ENCODE peak calls at places on chromosomes 13 and 19, in five cellular contexts. S, L, K, X and T are unnamed samples.

GRCh38 chr19:35555301-35556005 is 8.0 kb downstream of the ATP4A start:
- DNase-seq in S (no peak), L (no peak), K (no peak), X (no peak), T (no peak)

GRCh38 chr13:40084934-40085333 is 429.5 kb downstream of the COG6 start:
- DNase-seq in S (no peak), L (no peak), K (no peak), X (no peak), T (no peak)

GRCh38 chr13:80558074-80558473 is 217.1 kb upstream of the SPRY2 start:
- DNase-seq in S (no peak), L (no peak), K (no peak), X (no peak), T (no peak)

GRCh38 chr19:42267644-42268141 is 1.4 kb upstream of the CIC start:
- DNase-seq in S (no peak), L (no peak), K (no peak), X (no peak), T (no peak)

GRCh38 chr19:56393119-56394012 is at the start of gene ZNF582:
- DNase-seq in S (peak), L (peak), K (peak), X (peak), T (peak)

GRCh38 chr19:32767951-32768679 is 48.5 kb downstream of the TDRD12 start:
- DNase-seq in S (no peak), L (no peak), K (no peak), X (no peak), T (no peak)

GRCh38 chr19:17835182-17836006 is 12.4 kb downstream of the JAK3 start:
- DNase-seq in S (no peak), L (no peak), K (no peak), X (no peak), T (no peak)

GRCh38 chr19:1285737-1286360 is at the start of gene EFNA2:
- DNase-seq in S (no peak), L (no peak), K (no peak), X (no peak), T (no peak)

GRCh38 chr13:22451345-22451744 is 729.4 kb upstream of the SGCG start:
- DNase-seq in S (no peak), L (no peak), K (no peak), X (no peak), T (no peak)

GRCh38 chr19:56309511-56310185 is 5.0 kb downstream of the ZSCAN5A start:
- DNase-seq in S (peak), L (peak), K (no peak), X (no peak), T (peak)

GRCh38 chr19:2822846-2823245 is 3.2 kb downstream of the ZNF554 start:
- DNase-seq in S (no peak), L (no peak), K (no peak), X (no peak), T (no peak)

GRCh38 chr13:28611654-28612131 is 47.2 kb upstream of the POMP start:
- DNase-seq in S (no peak), L (no peak), K (no peak), X (no peak), T (no peak)

GRCh38 chr13:37070145-37070695 is 10.7 kb upstream of the SUPT20H start:
- DNase-seq in S (no peak), L (no peak), K (no peak), X (no peak), T (no peak)

GRCh38 chr19:35013047-35013819 is 13.1 kb downstream of the GRAMD1A start:
- DNase-seq in S (peak), L (peak), K (peak), X (no peak), T (peak)

GRCh38 chr13:112713517-112714253 is 23.8 kb downstream of the ATP11A start:
- DNase-seq in S (no peak), L (no peak), K (no peak), X (no peak), T (no peak)

GRCh38 chr19:57280913-57281425 is 684 bp downstream of the ZNF460 start:
- DNase-seq in S (peak), L (no peak), K (no peak), X (no peak), T (peak)

GRCh38 chr13:41117859-41118258 is 14.7 kb downstream of the KBTBD6 start:
- DNase-seq in S (no peak), L (no peak), K (no peak), X (no peak), T (no peak)

GRCh38 chr19:8552810-8553209 is 24.4 kb downstream of the MYO1F start:
- DNase-seq in S (no peak), L (no peak), K (no peak), X (no peak), T (no peak)

GRCh38 chr19:13842294-13843103 is 34.4 kb upstream of the NANOS3 start:
- DNase-seq in S (peak), L (peak), K (no peak), X (no peak), T (peak)

GRCh38 chr13:27583645-27584044 is 36.7 kb downstream of the LNX2 start:
- DNase-seq in S (no peak), L (no peak), K (no peak), X (no peak), T (no peak)

GRCh38 chr19:47469719-47470118 is 2.0 kb downstream of the SLC8A2 start:
- DNase-seq in S (no peak), L (no peak), K (no peak), X (no peak), T (no peak)

GRCh38 chr13:113623491-113624234 is 34.3 kb downstream of the ATP4B start:
- DNase-seq in S (no peak), L (peak), K (no peak), X (no peak), T (no peak)

GRCh38 chr13:37486171-37486661 is 112.4 kb downstream of the POSTN start:
- DNase-seq in S (no peak), L (no peak), K (no peak), X (no peak), T (no peak)

GRCh38 chr19:28388988-28389387 is 824.0 kb downstream of the UQCRFS1 start:
- DNase-seq in S (no peak), L (no peak), K (no peak), X (no peak), T (no peak)

GRCh38 chr13:38880397-38880796 is 110.2 kb downstream of the STOML3 start:
- DNase-seq in S (no peak), L (no peak), K (no peak), X (no peak), T (no peak)

GRCh38 chr13:46593403-46593802 is 40.4 kb downstream of the LRCH1 start:
- DNase-seq in S (no peak), L (no peak), K (no peak), X (no peak), T (no peak)

GRCh38 chr19:54311486-54311885 is 1.5 kb downstream of the LILRA5 start:
- DNase-seq in S (no peak), L (no peak), K (no peak), X (no peak), T (no peak)

GRCh38 chr13:40083841-40084240 is 428.4 kb downstream of the COG6 start:
- DNase-seq in S (no peak), L (no peak), K (no peak), X (no peak), T (no peak)

GRCh38 chr13:90565985-90566713 is 781.3 kb upstream of the MIR17HG start:
- DNase-seq in S (no peak), L (no peak), K (no peak), X (no peak), T (no peak)

GRCh38 chr13:40096357-40096911 is 441.0 kb downstream of the COG6 start:
- DNase-seq in S (no peak), L (no peak), K (no peak), X (no peak), T (no peak)

GRCh38 chr19:55319786-55320185 is 5.4 kb downstream of the TMEM150B start:
- DNase-seq in S (no peak), L (no peak), K (no peak), X (no peak), T (no peak)

GRCh38 chr19:13315495-13315894 is 165.3 kb downstream of the IER2 start:
- DNase-seq in S (no peak), L (no peak), K (no peak), X (no peak), T (no peak)

DNA sequence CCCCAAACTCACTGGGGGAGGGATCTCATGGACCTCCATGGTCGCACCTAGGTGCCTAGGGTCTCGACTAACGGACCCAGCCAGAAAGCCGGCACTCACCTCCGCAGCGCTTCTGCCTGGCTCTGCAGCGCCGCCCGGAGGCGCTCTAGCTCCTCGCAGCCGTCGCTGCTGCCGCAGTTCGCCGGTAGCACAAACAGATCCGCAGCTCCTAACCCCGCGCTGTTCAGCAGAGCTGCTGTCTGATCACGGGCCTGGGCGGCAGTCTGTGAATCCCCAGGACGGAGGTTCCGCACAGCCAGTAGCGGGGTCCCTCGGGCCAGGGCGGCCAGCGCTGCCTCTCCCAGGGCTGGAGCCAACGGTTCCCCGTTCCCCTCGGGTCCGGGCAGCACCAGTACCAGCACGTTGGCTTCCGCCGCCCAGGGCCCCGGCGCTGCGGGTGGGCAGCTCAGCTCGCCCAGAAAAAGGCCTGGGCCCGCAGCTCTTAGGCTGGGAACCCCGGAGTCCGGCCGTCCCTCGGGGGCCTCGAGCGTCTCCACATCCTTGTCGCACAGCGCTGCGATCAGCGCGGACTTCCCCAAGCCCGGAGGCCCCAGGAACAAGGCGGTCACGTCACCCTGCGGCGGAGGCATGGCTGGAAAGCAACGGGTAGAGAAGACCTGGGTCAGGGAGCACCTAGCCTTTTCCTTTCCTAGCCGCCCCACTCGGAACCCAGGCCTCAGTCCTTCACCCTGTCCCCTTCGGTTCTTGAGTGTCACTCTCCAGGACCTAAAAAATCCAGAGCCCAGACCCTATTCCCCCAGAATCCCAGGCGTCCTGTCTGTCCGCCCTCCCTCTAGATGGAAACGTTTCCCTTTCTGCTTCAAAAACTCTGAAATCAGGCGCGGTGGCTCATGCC is 977 bp downstream of the IRGQ start:
- DNase-seq in S (peak), L (peak), K (no peak), X (peak), T (peak)
- TF ChIP-seq CTCF in S (peak), L (peak), K (no peak), X (peak), T (peak)

GRCh38 chr19:48815870-48816501 is 5.2 kb upstream of the BCAT2 start:
- DNase-seq in S (no peak), L (no peak), K (no peak), X (no peak), T (no peak)

GRCh38 chr19:48813123-48813911 is 2.5 kb upstream of the BCAT2 start:
- DNase-seq in S (no peak), L (no peak), K (no peak), X (no peak), T (no peak)

GRCh38 chr19:48814895-48815294 is 4.1 kb upstream of the BCAT2 start:
- DNase-seq in S (no peak), L (no peak), K (no peak), X (no peak), T (no peak)

GRCh38 chr19:48810151-48810550 is 678 bp downstream of the BCAT2 start:
- DNase-seq in S (no peak), L (no peak), K (no peak), X (no peak), T (no peak)

GRCh38 chr19:48812094-48812929 is 1.5 kb upstream of the BCAT2 start:
- DNase-seq in S (peak), L (no peak), K (peak), X (no peak), T (no peak)
- TF ChIP-seq CTCF in S (no peak), L (no peak), K (no peak), X (no peak), T (no peak)

DNA sequence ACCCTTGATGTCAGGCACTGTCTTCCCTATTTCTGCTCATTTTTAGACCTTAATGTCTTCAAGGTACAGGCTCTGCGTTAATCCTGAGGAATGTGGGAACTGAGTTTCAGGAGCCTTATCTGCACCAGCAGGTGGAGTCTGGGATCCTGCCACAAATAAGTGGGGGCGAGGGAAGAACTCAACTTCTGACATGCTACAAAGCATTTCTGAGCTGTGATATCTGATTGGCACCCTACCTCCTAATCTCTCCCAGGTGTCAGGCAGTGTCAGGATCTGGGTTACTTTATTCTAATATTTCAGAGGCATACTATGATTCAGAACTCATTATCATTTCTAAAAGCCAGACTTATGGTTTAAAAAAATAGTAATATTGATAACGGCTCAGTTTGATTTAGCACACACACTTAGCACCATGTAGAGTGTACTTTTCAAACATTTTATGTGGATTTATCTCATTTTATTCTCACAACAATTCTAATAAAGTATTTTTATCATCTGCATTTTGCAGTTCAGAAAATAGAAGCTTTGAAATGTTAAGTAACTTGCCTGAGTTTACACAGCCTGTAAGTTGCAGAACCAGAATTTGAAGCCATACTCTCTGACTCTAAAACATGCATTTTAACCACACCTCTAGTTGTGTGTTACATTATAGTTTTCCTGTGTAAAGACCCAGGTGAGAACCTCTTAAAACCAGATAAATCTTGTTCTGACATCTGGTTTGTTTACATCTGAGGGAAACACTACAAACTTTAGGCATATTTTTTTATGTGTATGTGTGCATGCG is 358.6 kb downstream of the TDRD3 start:
- DNase-seq in S (no peak), L (no peak), K (no peak), X (no peak), T (no peak)
- TF ChIP-seq CTCF in S (no peak), L (no peak), K (no peak), X (no peak), T (no peak)

DNA sequence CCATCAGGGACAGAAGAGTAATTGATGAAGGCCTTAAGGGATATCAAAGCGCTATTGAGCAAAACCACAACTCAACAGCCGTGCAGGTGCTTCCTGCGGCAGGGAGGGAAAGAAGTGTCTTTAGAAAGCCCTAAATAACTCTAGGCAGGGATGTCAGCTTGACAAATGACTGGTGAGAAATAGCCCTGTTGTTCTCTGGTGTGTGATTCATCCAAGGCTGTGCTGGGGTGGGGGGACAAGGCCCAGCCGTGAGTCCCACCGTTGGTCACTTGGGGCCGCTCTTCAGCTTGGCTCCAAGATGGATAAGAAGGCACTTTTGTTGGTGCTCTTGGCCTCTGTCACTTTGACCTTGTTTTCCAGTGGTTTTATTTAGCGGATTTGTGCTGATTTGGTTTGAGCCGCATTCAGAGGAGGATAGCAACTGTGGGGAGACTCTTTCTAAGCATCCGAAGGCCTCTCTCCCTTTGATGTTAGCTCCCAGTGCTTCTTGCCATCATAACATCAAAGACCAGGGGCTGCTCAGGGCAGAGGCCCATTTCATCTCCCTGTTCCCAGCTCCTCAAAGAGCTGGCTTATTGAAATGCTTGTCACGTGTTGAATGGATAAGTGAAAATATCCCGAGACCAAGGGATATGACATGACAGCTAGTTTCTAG is 130.3 kb upstream of the SERP2 start:
- DNase-seq in S (peak), L (peak), K (no peak), X (no peak), T (no peak)
- TF ChIP-seq CTCF in S (peak), L (peak), K (no peak), X (peak), T (no peak)